ENCODE peak calls at places on chromosomes 4 and X, in five cellular contexts. N is endodermal cell, B is glutamatergic neuron, O is left lung, R is IMR-90. P is an unnamed sample.

GRCh38 chrX:15292861-15293260 is 22.6 kb downstream of the ASB11 start:
- DNase-seq in N (no peak), O (no peak), B (no peak), R (no peak), P (no peak)

GRCh38 chrX:150225756-150226155 is 137.4 kb upstream of the MAMLD1 start:
- DNase-seq in O (no peak), R (no peak), B (no peak), N (no peak), P (no peak)

GRCh38 chr4:153282023-153282422 is 62.5 kb upstream of the MND1 start:
- DNase-seq in B (no peak), R (no peak), N (no peak), O (no peak), P (no peak)

GRCh38 chrX:18448416-18448815 is 23.0 kb downstream of the CDKL5 start:
- DNase-seq in R (peak), B (no peak), N (no peak), O (no peak), P (no peak)

GRCh38 chrX:31633349-31633748 is 561.5 kb upstream of the FTHL17 start:
- DNase-seq in R (no peak), N (no peak), B (no peak), O (no peak), P (no peak)

GRCh38 chr4:87047281-87047798 is 112.5 kb downstream of the AFF1 start:
- DNase-seq in B (no peak), O (no peak), N (no peak), R (no peak), P (no peak)

GRCh38 chrX:152798945-152799344 is 29.5 kb upstream of the MAGEA6 start:
- DNase-seq in O (no peak), R (no peak), B (no peak), N (no peak), P (no peak)

GRCh38 chr4:167238226-167238625 is 3.9 kb upstream of the SPOCK3 start:
- DNase-seq in N (peak), B (no peak), O (no peak), R (no peak), P (no peak)

GRCh38 chr4:2077537-2078460 is 18.7 kb downstream of the NAT8L start:
- DNase-seq in O (no peak), N (peak), B (no peak), R (no peak), P (peak)
- TF ChIP-seq CTCF in O (no peak), N (no peak), B (no peak), R (no peak), P (no peak)

GRCh38 chr4:148764720-148765119 is 322.5 kb upstream of the NR3C2 start:
- DNase-seq in R (no peak), B (no peak), N (no peak), O (no peak), P (no peak)

GRCh38 chr4:148774134-148774533 is 331.9 kb upstream of the NR3C2 start:
- DNase-seq in R (no peak), B (no peak), O (no peak), N (no peak), P (no peak)

GRCh38 chr4:148770848-148771247 is 328.6 kb upstream of the NR3C2 start:
- DNase-seq in R (peak), N (no peak), O (no peak), B (no peak), P (no peak)

GRCh38 chr4:148773313-148773712 is 331.1 kb upstream of the NR3C2 start:
- DNase-seq in B (no peak), N (no peak), O (no peak), R (no peak), P (no peak)

GRCh38 chr4:148770377-148770776 is 328.2 kb upstream of the NR3C2 start:
- DNase-seq in O (no peak), N (no peak), B (no peak), R (no peak), P (no peak)
- TF ChIP-seq CTCF in O (no peak), N (peak), B (no peak), R (no peak), P (no peak)

DNA sequence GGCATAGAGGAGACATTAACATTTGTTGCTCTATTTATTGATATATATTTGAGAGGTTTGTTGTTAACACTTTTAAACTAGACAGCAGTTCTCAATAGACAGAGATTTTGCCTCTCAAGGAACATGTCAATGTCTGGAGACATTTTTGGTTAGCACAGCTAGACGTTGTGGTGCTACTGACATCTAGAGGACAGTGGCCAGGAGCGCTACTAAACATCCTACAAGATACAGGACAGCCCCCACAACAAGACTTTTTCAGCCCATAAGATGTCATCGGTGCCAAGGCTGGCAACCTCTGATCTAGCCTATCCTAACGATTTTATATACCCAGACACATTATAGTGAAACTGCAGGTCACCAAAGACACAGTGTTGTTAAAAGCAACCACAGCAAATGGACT is 18.4 kb upstream of the CTSO start:
- DNase-seq in R (peak), N (peak), O (no peak), B (no peak), P (no peak)
- TF ChIP-seq CTCF in R (peak), N (peak), O (no peak), B (no peak), P (peak)

DNA sequence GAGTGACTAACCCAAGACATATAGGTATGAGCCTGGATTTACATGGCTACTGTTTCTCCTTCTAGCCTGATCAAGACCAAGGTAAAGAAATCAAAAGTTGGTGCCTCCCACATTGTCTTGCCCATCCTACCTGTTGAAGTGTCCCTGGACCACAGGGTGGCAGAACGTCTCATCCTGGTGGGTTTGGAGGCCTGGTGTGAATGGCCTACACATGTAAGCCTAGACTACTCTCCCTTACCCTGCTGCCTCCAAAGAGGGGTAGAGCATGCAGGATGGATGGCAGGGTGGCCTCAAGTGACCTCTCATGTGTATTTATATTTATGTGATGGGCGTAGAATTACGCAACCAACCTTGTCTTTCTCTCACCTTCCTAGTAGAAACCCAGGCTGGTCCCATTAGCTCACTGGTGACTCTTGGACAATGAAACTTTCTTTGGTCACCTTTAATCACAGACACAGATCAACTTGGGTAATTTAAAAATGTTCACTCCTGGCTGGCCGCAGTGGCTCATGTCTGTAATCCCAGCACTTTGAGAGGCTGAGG is 73.3 kb upstream of the SOD3 start:
- DNase-seq in B (no peak), O (no peak), N (no peak), R (no peak), P (no peak)
- TF ChIP-seq CTCF in B (no peak), O (no peak), N (peak), R (no peak), P (no peak)

DNA sequence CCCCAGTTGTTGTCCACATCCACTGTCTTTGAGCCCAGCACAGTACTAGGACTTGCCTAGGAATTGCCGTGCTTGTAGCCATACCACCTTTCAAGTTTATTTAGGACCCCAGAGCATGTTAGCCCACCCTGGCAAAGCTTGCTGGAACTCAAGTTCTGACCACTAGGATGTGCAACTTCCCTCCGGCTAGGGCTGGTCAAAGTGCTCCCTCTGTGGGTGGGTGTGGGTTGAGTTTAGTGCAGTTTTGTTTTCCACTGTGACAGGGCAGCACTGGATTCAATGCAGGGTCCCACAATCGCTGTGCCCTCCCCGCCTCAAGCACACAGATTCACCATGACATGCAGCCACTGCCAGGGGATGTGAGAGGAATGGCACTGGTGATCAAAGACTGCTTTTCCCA is 96.0 kb downstream of the RASGEF1B start:
- DNase-seq in B (no peak), O (peak), N (peak), R (no peak), P (no peak)
- TF ChIP-seq CTCF in B (no peak), O (no peak), N (peak), R (no peak), P (no peak)

DNA sequence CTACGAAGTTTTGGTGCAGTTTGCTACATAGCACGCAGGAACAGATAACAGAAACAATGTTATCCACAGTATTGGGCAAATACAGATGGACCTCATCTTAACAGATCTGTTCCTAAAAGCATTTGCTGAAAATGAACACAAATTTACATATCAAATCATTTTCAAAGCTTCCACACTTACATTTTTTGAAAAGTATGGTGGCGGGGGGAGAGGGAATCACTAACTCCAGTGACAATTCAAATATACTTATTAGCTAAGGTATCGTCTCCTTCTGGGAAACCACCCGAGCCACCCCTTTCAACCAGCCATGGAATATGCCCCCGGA is 175.0 kb downstream of the NSUN7 start:
- DNase-seq in B (no peak), N (no peak), O (no peak), R (no peak), P (no peak)
- TF ChIP-seq CTCF in B (peak), N (peak), O (no peak), R (no peak), P (no peak)

GRCh38 chrX:33339219-33339618 is 127.9 kb upstream of the DMD start:
- DNase-seq in R (peak), O (no peak), N (peak), B (no peak), P (no peak)

GRCh38 chrX:33330798-33331197 is 119.4 kb upstream of the DMD start:
- DNase-seq in O (no peak), R (peak), N (no peak), B (no peak), P (no peak)

GRCh38 chrX:33336783-33337182 is 125.4 kb upstream of the DMD start:
- DNase-seq in O (no peak), R (peak), N (peak), B (no peak), P (no peak)
- TF ChIP-seq CTCF in O (peak), R (peak), N (peak), B (no peak), P (peak)

GRCh38 chrX:45824471-45824870 is 623.8 kb upstream of the DIPK2B start:
- DNase-seq in R (peak), O (no peak), B (peak), N (peak), P (no peak)
- TF ChIP-seq CTCF in R (peak), O (no peak), B (no peak), N (peak), P (no peak)

GRCh38 chrX:7147978-7148824 is at the start of gene PUDP:
- DNase-seq in O (peak), N (peak), R (peak), B (peak), P (peak)
- TF ChIP-seq CTCF in O (peak), N (peak), R (peak), B (no peak), P (peak)